ENCODE peak calls at places on chromosomes 5 and 9, in six cellular contexts. One of them, this sample, is unnamed.

GRCh38 chr5:172943283-172943841 is 15.9 kb upstream of the RPL26L1 start:
- DNase-seq in NCI-H1105 treated with DMSO at 0.1 percent for 48 hours: no peak
- DNase-seq in activated naive CD8-positive, alpha-beta T cell treated with anti-CD3 and anti-CD28 coated beads, Interleukin-2, amount 50 U/mL, for 24 hours: no peak
- DNase-seq in RWPE1: no peak
- DNase-seq in CD14-positive monocyte: no peak
- DNase-seq in NCI-H2081: no peak
- DNase-seq in this sample: no peak

GRCh38 chr5:135008556-135008955 is 25.5 kb downstream of the PITX1 start:
- DNase-seq in NCI-H1105 treated with DMSO at 0.1 percent for 48 hours: no peak
- DNase-seq in activated naive CD8-positive, alpha-beta T cell treated with anti-CD3 and anti-CD28 coated beads, Interleukin-2, amount 50 U/mL, for 24 hours: no peak
- DNase-seq in RWPE1: no peak
- DNase-seq in CD14-positive monocyte: no peak
- DNase-seq in NCI-H2081: no peak
- DNase-seq in this sample: no peak

GRCh38 chr9:4837126-4837767 is 44.5 kb downstream of the RCL1 start:
- DNase-seq in NCI-H1105 treated with DMSO at 0.1 percent for 48 hours: no peak
- DNase-seq in activated naive CD8-positive, alpha-beta T cell treated with anti-CD3 and anti-CD28 coated beads, Interleukin-2, amount 50 U/mL, for 24 hours: no peak
- DNase-seq in RWPE1: no peak
- DNase-seq in CD14-positive monocyte: no peak
- DNase-seq in NCI-H2081: no peak
- DNase-seq in this sample: no peak

GRCh38 chr9:84411647-84412267 is 71.2 kb upstream of the SLC28A3 start:
- DNase-seq in NCI-H1105 treated with DMSO at 0.1 percent for 48 hours: no peak
- DNase-seq in activated naive CD8-positive, alpha-beta T cell treated with anti-CD3 and anti-CD28 coated beads, Interleukin-2, amount 50 U/mL, for 24 hours: no peak
- DNase-seq in RWPE1: no peak
- DNase-seq in CD14-positive monocyte: no peak
- DNase-seq in NCI-H2081: no peak
- DNase-seq in this sample: no peak

GRCh38 chr5:122150128-122150685 is 20.9 kb downstream of the ZNF474 start:
- DNase-seq in NCI-H1105 treated with DMSO at 0.1 percent for 48 hours: no peak
- DNase-seq in activated naive CD8-positive, alpha-beta T cell treated with anti-CD3 and anti-CD28 coated beads, Interleukin-2, amount 50 U/mL, for 24 hours: no peak
- DNase-seq in RWPE1: no peak
- DNase-seq in CD14-positive monocyte: no peak
- DNase-seq in NCI-H2081: no peak
- DNase-seq in this sample: no peak

GRCh38 chr5:1793966-1794895 is 5.4 kb downstream of the MRPL36 start:
- DNase-seq in NCI-H1105 treated with DMSO at 0.1 percent for 48 hours: no peak
- DNase-seq in activated naive CD8-positive, alpha-beta T cell treated with anti-CD3 and anti-CD28 coated beads, Interleukin-2, amount 50 U/mL, for 24 hours: no peak
- DNase-seq in RWPE1: no peak
- DNase-seq in CD14-positive monocyte: no peak
- DNase-seq in NCI-H2081: no peak
- DNase-seq in this sample: no peak

GRCh38 chr5:138645778-138646575 is 70.8 kb upstream of the HSPA9 start:
- DNase-seq in NCI-H1105 treated with DMSO at 0.1 percent for 48 hours: no peak
- DNase-seq in activated naive CD8-positive, alpha-beta T cell treated with anti-CD3 and anti-CD28 coated beads, Interleukin-2, amount 50 U/mL, for 24 hours: no peak
- DNase-seq in RWPE1: no peak
- DNase-seq in CD14-positive monocyte: no peak
- DNase-seq in NCI-H2081: no peak
- DNase-seq in this sample: no peak

GRCh38 chr5:150438873-150439546 is 10.5 kb downstream of the RPS14 start:
- DNase-seq in NCI-H1105 treated with DMSO at 0.1 percent for 48 hours: no peak
- DNase-seq in activated naive CD8-positive, alpha-beta T cell treated with anti-CD3 and anti-CD28 coated beads, Interleukin-2, amount 50 U/mL, for 24 hours: no peak
- DNase-seq in RWPE1: peak
- DNase-seq in CD14-positive monocyte: no peak
- DNase-seq in NCI-H2081: no peak
- DNase-seq in this sample: no peak

GRCh38 chr5:16994576-16994975 is 58.5 kb upstream of the MYO10 start:
- DNase-seq in NCI-H1105 treated with DMSO at 0.1 percent for 48 hours: no peak
- DNase-seq in activated naive CD8-positive, alpha-beta T cell treated with anti-CD3 and anti-CD28 coated beads, Interleukin-2, amount 50 U/mL, for 24 hours: no peak
- DNase-seq in RWPE1: no peak
- DNase-seq in CD14-positive monocyte: no peak
- DNase-seq in NCI-H2081: no peak
- DNase-seq in this sample: no peak

GRCh38 chr5:180817847-180818246 is 15.2 kb upstream of the MGAT1 start:
- DNase-seq in NCI-H1105 treated with DMSO at 0.1 percent for 48 hours: no peak
- DNase-seq in activated naive CD8-positive, alpha-beta T cell treated with anti-CD3 and anti-CD28 coated beads, Interleukin-2, amount 50 U/mL, for 24 hours: peak
- DNase-seq in RWPE1: no peak
- DNase-seq in CD14-positive monocyte: no peak
- DNase-seq in NCI-H2081: no peak
- DNase-seq in this sample: no peak

GRCh38 chr9:125496313-125496838 is 210.6 kb downstream of the MAPKAP1 start:
- DNase-seq in NCI-H1105 treated with DMSO at 0.1 percent for 48 hours: no peak
- DNase-seq in activated naive CD8-positive, alpha-beta T cell treated with anti-CD3 and anti-CD28 coated beads, Interleukin-2, amount 50 U/mL, for 24 hours: no peak
- DNase-seq in RWPE1: no peak
- DNase-seq in CD14-positive monocyte: no peak
- DNase-seq in NCI-H2081: no peak
- DNase-seq in this sample: no peak

GRCh38 chr9:93117924-93118862 is 15.9 kb downstream of the NINJ1 start:
- DNase-seq in NCI-H1105 treated with DMSO at 0.1 percent for 48 hours: no peak
- DNase-seq in activated naive CD8-positive, alpha-beta T cell treated with anti-CD3 and anti-CD28 coated beads, Interleukin-2, amount 50 U/mL, for 24 hours: no peak
- DNase-seq in RWPE1: no peak
- DNase-seq in CD14-positive monocyte: peak
- DNase-seq in NCI-H2081: no peak
- DNase-seq in this sample: no peak

GRCh38 chr5:83900307-83900706 is 179.7 kb upstream of the HAPLN1 start:
- DNase-seq in NCI-H1105 treated with DMSO at 0.1 percent for 48 hours: no peak
- DNase-seq in activated naive CD8-positive, alpha-beta T cell treated with anti-CD3 and anti-CD28 coated beads, Interleukin-2, amount 50 U/mL, for 24 hours: no peak
- DNase-seq in RWPE1: no peak
- DNase-seq in CD14-positive monocyte: no peak
- DNase-seq in NCI-H2081: no peak
- DNase-seq in this sample: no peak

GRCh38 chr9:21015122-21015815 is 16.2 kb downstream of the HACD4 start:
- DNase-seq in NCI-H1105 treated with DMSO at 0.1 percent for 48 hours: peak
- DNase-seq in activated naive CD8-positive, alpha-beta T cell treated with anti-CD3 and anti-CD28 coated beads, Interleukin-2, amount 50 U/mL, for 24 hours: no peak
- DNase-seq in RWPE1: no peak
- DNase-seq in CD14-positive monocyte: no peak
- DNase-seq in NCI-H2081: no peak
- DNase-seq in this sample: no peak